ENCODE peak calls at places on chromosomes 13 and 19, in eight cellular contexts. B is right atrium auricular region, S is NB4, Z is IMR-90, Y is sigmoid colon, F is stomach, W is HFF-Myc, O is omental fat pad. T is an unnamed sample.

GRCh38 chr19:3383121-3383722 is 16.8 kb downstream of the NFIC start:
- DNase-seq in O (no peak), B (peak), Z (no peak), F (no peak), Y (peak), S (no peak), W (no peak), T (no peak)

GRCh38 chr19:41939861-41940442 is 11.7 kb upstream of the ERFL start:
- DNase-seq in B (no peak), Z (no peak), F (peak), Y (no peak), W (no peak), S (no peak), O (no peak), T (no peak)

GRCh38 chr13:106302843-106303242 is 232.6 kb downstream of the EFNB2 start:
- DNase-seq in Y (no peak), S (no peak), F (no peak), B (no peak), O (no peak), Z (no peak), W (no peak), T (no peak)

GRCh38 chr19:21128901-21129698 is 12.7 kb upstream of the ZNF431 start:
- DNase-seq in O (no peak), F (no peak), W (no peak), Y (no peak), B (no peak), Z (no peak), S (no peak), T (no peak)

GRCh38 chr19:30360378-30361106 is 11.6 kb upstream of the ZNF536 start:
- DNase-seq in Z (no peak), F (peak), W (no peak), Y (no peak), B (no peak), S (no peak), O (no peak), T (no peak)

GRCh38 chr13:57631607-57632275 is at the start of gene PCDH17:
- DNase-seq in Z (no peak), B (peak), F (peak), O (no peak), Y (no peak), W (no peak), S (no peak), T (peak)

GRCh38 chr19:35869327-35870123 is 1.2 kb downstream of the APLP1 start:
- DNase-seq in F (peak), Z (peak), Y (no peak), O (peak), W (peak), S (peak), B (no peak), T (peak)

GRCh38 chr19:4067396-4068057 is 828 bp upstream of the ZBTB7A start:
- DNase-seq in F (no peak), Y (no peak), Z (no peak), B (no peak), O (no peak), W (no peak), S (peak), T (no peak)

GRCh38 chr19:46603195-46603637 is 2.1 kb downstream of the CALM3 start:
- DNase-seq in F (peak), B (peak), S (peak), Y (no peak), W (no peak), Z (no peak), O (no peak), T (peak)

GRCh38 chr13:49421391-49421790 is 22.5 kb downstream of the CAB39L start:
- DNase-seq in F (no peak), S (peak), O (no peak), W (no peak), Y (no peak), Z (no peak), B (no peak), T (no peak)

GRCh38 chr13:47890146-47890814 is 110.8 kb downstream of the SUCLA2 start:
- DNase-seq in W (no peak), O (no peak), F (no peak), Y (no peak), S (peak), Z (no peak), B (no peak), T (no peak)

DNA sequence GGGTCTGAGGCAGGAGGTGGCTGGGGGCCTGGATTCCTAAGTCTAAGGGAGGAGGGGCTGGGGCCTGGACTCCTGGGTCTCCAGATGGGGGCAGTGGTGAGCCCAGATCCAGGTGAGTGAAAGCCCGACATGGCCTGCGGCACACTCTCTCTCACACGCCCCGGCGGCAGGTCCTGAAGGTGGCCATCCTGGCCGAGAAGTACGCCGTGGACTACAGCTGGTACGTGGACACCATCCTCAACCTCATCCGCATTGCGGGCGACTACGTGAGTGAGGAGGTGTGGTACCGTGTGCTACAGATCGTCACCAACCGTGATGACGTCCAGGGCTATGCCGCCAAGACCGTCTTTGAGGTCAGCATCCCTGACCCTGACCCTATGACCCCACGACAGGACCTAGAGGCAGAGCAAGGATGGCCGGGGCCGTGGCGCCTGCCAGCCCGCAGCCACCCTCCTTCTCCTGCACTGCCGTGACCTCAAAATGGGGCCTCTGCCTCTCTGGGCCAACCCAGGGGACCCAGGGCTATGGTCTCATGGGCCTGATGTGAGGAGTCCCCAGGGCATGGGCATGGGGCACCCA is 13.2 kb downstream of the FUZ start:
- DNase-seq in B (no peak), Y (no peak), W (no peak), F (no peak), Z (no peak), S (peak), O (no peak), T (no peak)
- TF ChIP-seq CTCF in B (no peak), Y (no peak), W (peak), F (no peak), Z (peak), S (peak), O (no peak), T (no peak)

DNA sequence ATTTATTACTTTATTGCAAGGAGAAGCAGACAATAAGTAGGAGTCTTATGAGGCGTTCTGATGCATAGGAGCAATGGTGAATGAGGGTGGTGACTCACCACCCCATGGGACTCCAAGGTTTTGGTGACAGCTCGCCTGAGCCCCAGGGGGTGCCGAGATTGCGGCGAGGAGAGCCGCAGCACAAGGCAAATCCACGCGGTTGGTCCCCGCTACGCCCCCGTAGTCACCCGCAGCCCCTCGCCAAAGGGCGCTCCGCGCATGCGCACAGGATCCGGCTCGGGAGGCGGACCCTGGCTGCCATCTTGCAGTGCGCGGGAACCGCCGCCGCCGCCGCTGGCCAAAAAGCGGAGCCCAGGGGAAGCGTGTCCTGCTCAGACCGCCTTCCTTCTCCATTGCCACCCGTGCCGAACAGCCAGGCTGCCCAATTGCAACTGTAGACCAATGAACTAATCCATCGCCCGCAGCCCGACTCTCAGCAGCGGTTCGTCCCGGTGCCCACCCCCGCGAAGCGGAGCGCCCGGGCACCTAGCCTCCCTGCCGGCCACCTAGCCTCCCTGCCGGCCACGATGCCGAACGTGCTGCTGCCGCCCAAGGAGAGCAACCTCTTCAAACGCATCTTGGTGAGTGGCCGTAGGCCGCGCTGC is at the start of gene NAA16:
- DNase-seq in O (peak), Y (peak), Z (peak), B (peak), F (peak), W (peak), S (peak), T (peak)
- TF ChIP-seq CTCF in O (no peak), Y (no peak), Z (no peak), B (no peak), F (no peak), W (no peak), S (no peak), T (no peak)

DNA sequence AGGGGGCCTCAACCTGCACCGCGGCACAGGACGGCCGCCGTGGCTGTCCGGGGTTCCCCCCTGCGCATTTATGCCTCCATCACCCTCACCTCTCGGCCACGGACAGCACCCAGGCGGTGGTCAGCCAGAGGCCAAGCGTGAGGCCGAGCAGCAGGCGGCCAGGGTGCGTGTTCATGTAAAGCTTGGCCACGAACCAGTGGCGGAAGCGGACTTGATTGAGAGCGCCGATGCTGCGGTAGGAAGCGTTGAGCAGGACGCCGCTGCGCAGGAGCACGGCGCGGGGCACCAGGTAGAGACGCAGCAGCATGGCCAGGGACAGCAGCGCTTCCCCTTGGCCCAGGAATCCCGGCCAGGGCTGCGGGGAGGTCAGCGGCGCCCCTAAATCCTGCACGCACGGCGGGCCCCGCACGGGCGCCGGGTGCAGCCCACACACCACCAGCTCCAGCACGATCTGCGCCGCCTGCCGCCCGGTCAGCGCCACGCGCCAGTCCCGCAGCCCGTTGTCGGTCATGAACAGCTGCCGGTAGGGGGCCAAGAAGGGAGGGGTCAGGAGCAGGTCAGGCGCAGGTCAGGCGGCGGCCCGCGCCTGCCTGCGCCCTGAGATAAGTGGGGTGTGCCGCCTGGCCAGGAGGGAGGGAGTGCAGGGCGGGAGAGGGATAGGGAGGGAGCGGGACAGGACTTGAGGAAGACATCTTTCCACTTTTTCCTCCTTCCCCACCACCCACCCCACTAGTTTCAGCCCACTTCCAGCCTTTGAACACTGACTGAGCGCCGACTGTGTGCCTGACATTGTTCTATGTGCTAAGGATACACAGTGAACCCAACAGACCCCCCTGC is 6.5 kb downstream of the KCNN4 start:
- DNase-seq in B (peak), W (no peak), Z (peak), S (no peak), F (peak), Y (no peak), O (no peak), T (peak)
- TF ChIP-seq CTCF in B (peak), W (peak), Z (peak), S (no peak), F (peak), Y (peak), O (peak), T (peak)

DNA sequence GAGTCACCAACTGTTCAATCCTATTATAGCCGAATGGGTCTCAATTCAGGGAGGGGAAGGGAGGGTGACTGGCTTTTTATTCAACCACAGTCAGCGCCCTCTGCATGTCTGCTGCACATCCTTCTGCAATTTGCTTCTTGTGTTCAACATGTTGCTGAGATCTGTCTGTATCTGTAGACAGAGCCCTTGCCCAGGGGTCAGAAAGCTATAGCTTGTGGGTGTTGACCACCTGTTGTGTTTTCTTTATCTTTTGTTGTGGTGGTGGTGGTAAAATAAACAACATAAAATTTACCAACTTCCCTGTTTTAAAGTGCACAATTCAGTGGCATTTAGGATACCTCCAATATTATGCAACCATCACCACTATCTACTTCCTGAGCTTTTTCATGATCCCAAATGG is 12.2 kb downstream of the PPP1R12C start:
- DNase-seq in Z (no peak), O (no peak), Y (no peak), B (no peak), S (no peak), F (no peak), W (no peak), T (no peak)
- TF ChIP-seq CTCF in Z (no peak), O (no peak), Y (no peak), B (no peak), S (no peak), F (no peak), W (no peak), T (no peak)

GRCh38 chr13:84912720-84913119 is 886.5 kb downstream of the SLITRK6 start:
- DNase-seq in Y (no peak), O (no peak), B (no peak), W (no peak), S (no peak), F (no peak), Z (no peak), T (no peak)

GRCh38 chr13:84917252-84917878 is 881.9 kb downstream of the SLITRK6 start:
- DNase-seq in Y (no peak), W (peak), F (no peak), S (peak), Z (peak), B (no peak), O (no peak), T (no peak)
- TF ChIP-seq CTCF in Y (peak), W (no peak), F (peak), S (no peak), Z (peak), B (no peak), O (no peak), T (peak)

GRCh38 chr19:12660980-12661379 is 5.6 kb downstream of the MAN2B1 start:
- DNase-seq in S (no peak), B (no peak), F (no peak), Y (no peak), W (no peak), Z (no peak), O (no peak), T (no peak)

GRCh38 chr19:12652219-12652618 is 14.3 kb downstream of the MAN2B1 start:
- DNase-seq in F (no peak), Y (no peak), W (no peak), B (no peak), Z (no peak), S (no peak), O (no peak), T (no peak)

GRCh38 chr19:12656899-12657571 is 9.5 kb downstream of the MAN2B1 start:
- DNase-seq in W (no peak), Z (no peak), F (no peak), O (no peak), Y (no peak), B (no peak), S (no peak), T (no peak)

GRCh38 chr19:12655546-12655945 is 11.0 kb downstream of the MAN2B1 start:
- DNase-seq in F (no peak), Y (no peak), Z (no peak), B (no peak), W (no peak), S (no peak), O (no peak), T (no peak)

GRCh38 chr19:12657966-12658365 is 8.6 kb downstream of the MAN2B1 start:
- DNase-seq in F (no peak), W (no peak), B (no peak), Z (no peak), O (no peak), Y (no peak), S (no peak), T (no peak)
- TF ChIP-seq CTCF in F (no peak), W (peak), B (no peak), Z (no peak), O (no peak), Y (no peak), S (peak), T (no peak)

GRCh38 chr13:31424130-31424729 is 224.5 kb downstream of the B3GLCT start:
- DNase-seq in Y (peak), W (peak), B (peak), Z (peak), O (no peak), F (peak), S (peak), T (peak)
- TF ChIP-seq CTCF in Y (peak), W (peak), B (peak), Z (peak), O (no peak), F (peak), S (peak), T (peak)

GRCh38 chr19:8064866-8065486 is 12.4 kb downstream of the CCL25 start:
- DNase-seq in Z (no peak), Y (no peak), F (no peak), W (no peak), B (no peak), O (no peak), S (no peak), T (no peak)

GRCh38 chr19:8065489-8066261 is 13.1 kb downstream of the CCL25 start:
- DNase-seq in S (no peak), W (no peak), B (no peak), F (no peak), Y (no peak), O (no peak), Z (no peak), T (no peak)

GRCh38 chr19:8071912-8072311 is 19.4 kb downstream of the CCL25 start:
- DNase-seq in W (no peak), B (no peak), S (peak), F (no peak), Z (no peak), Y (no peak), O (no peak), T (no peak)

GRCh38 chr19:8074501-8074900 is 21.9 kb downstream of the CCL25 start:
- DNase-seq in S (peak), O (no peak), Z (no peak), W (no peak), Y (no peak), F (no peak), B (no peak), T (no peak)

GRCh38 chr19:8069116-8069973 is 16.8 kb downstream of the CCL25 start:
- DNase-seq in Z (no peak), F (no peak), O (no peak), W (peak), Y (no peak), B (no peak), S (peak), T (no peak)
- TF ChIP-seq CTCF in Z (peak), F (no peak), O (no peak), W (peak), Y (no peak), B (no peak), S (peak), T (peak)

GRCh38 chr19:50275577-50276368 is 53.4 kb downstream of the KCNC3 start:
- DNase-seq in Y (no peak), F (no peak), O (no peak), Z (no peak), W (no peak), S (no peak), B (no peak), T (no peak)
- TF ChIP-seq CTCF in Y (no peak), F (no peak), O (no peak), Z (no peak), W (no peak), S (no peak), B (no peak), T (no peak)

GRCh38 chr19:23343434-23344010 is 51.7 kb downstream of the ZNF91 start:
- DNase-seq in O (no peak), W (no peak), Z (no peak), Y (no peak), S (peak), B (no peak), F (no peak), T (no peak)
- TF ChIP-seq CTCF in O (no peak), W (no peak), Z (no peak), Y (no peak), S (no peak), B (no peak), F (no peak), T (no peak)